ENCODE peak calls at places on chromosomes 7 and 10, in seven cellular contexts. D, X, J, P, T, A and Z are unnamed samples.

GRCh38 chr10:129912161-129912917 is 51.7 kb downstream of the EBF3 start:
- DNase-seq in D (no peak), X (no peak), J (no peak), P (no peak), T (no peak), A (no peak), Z (peak; percentile 84)

GRCh38 chr10:35352508-35352907 is 16.2 kb downstream of the CCNY start:
- DNase-seq in D (no peak), X (no peak), J (no peak), P (no peak), T (no peak), A (no peak), Z (no peak)

GRCh38 chr7:140898794-140899548 is 25.8 kb downstream of the BRAF start:
- DNase-seq in D (no peak), X (no peak), J (no peak), P (no peak), T (no peak), A (no peak), Z (no peak)

GRCh38 chr7:70736715-70737460 is 395.1 kb upstream of the GALNT17 start:
- DNase-seq in D (no peak), X (no peak), J (no peak), P (no peak), T (no peak), A (no peak), Z (peak; percentile 41)

GRCh38 chr10:61010863-61011262 is 66.9 kb upstream of the RHOBTB1 start:
- DNase-seq in D (no peak), X (no peak), J (no peak), P (no peak), T (no peak), A (no peak), Z (no peak)

GRCh38 chr7:104900525-104900924 is 113.5 kb upstream of the KMT2E start:
- DNase-seq in D (no peak), X (no peak), J (no peak), P (peak; percentile 3), T (no peak), A (peak; percentile 90), Z (no peak)

GRCh38 chr10:19689231-19689630 is 127.0 kb upstream of the PLXDC2 start:
- DNase-seq in D (no peak), X (no peak), J (no peak), P (no peak), T (no peak), A (no peak), Z (no peak)

GRCh38 chr10:58782876-58783859 is 270.5 kb downstream of the BICC1 start:
- DNase-seq in D (no peak), X (no peak), J (no peak), P (no peak), T (no peak), A (no peak), Z (no peak)

GRCh38 chr10:119469325-119469707 is 73.2 kb downstream of the RGS10 start:
- DNase-seq in D (no peak), X (no peak), J (no peak), P (no peak), T (no peak), A (no peak), Z (no peak)

GRCh38 chr7:2876031-2876862 is 32.1 kb upstream of the GNA12 start:
- DNase-seq in D (no peak), X (no peak), J (no peak), P (no peak), T (no peak), A (no peak), Z (peak; percentile 66)

GRCh38 chr10:80596391-80597257 is 58.9 kb downstream of the SH2D4B start:
- DNase-seq in D (no peak), X (peak; percentile 25), J (peak; percentile 57), P (peak; percentile 82), T (no peak), A (peak; percentile 42), Z (peak; percentile 58)

GRCh38 chr7:130309986-130310385 is 17.0 kb downstream of the CPA4 start:
- DNase-seq in D (no peak), X (no peak), J (no peak), P (no peak), T (peak; percentile 79), A (no peak), Z (no peak)

GRCh38 chr10:17782921-17783665 is 26.1 kb upstream of the MRC1 start:
- DNase-seq in D (no peak), X (no peak), J (no peak), P (no peak), T (no peak), A (no peak), Z (no peak)

GRCh38 chr10:1358860-1359598 is 302.8 kb downstream of the WDR37 start:
- DNase-seq in D (no peak), X (no peak), J (no peak), P (no peak), T (no peak), A (no peak), Z (no peak)

GRCh38 chr10:17805921-17806577 is 3.1 kb upstream of the MRC1 start:
- DNase-seq in D (no peak), X (no peak), J (peak; percentile 29), P (no peak), T (no peak), A (no peak), Z (no peak)

GRCh38 chr10:104247513-104248146 is 7.1 kb upstream of the GSTO1 start:
- DNase-seq in D (no peak), X (no peak), J (no peak), P (no peak), T (no peak), A (no peak), Z (no peak)
- H3K4me1 ChIP-seq in D (peaks cover 7% of the 10 kb centered on the region), X (no peaks in the 10 kb centered on the region), J (peaks cover 7% of the 10 kb centered on the region), P (peaks cover 7% of the 10 kb centered on the region), T (no peaks in the 10 kb centered on the region), A (peaks cover 49% of the 10 kb centered on the region), Z (no peaks in the 10 kb centered on the region)

GRCh38 chr10:21077681-21078080 is 180.6 kb upstream of the NEBL start:
- DNase-seq in D (no peak), X (no peak), J (no peak), P (no peak), T (no peak), A (no peak), Z (no peak)

GRCh38 chr10:21080246-21080645 is 183.1 kb upstream of the NEBL start:
- DNase-seq in D (no peak), X (no peak), J (no peak), P (no peak), T (no peak), A (no peak), Z (no peak)

GRCh38 chr10:21082206-21082605 is 185.1 kb upstream of the NEBL start:
- DNase-seq in D (no peak), X (no peak), J (no peak), P (no peak), T (no peak), A (no peak), Z (no peak)

GRCh38 chr10:21078410-21079329 is 181.6 kb upstream of the NEBL start:
- DNase-seq in D (peak; percentile 44), X (peak; percentile 41), J (peak; percentile 58), P (peak; percentile 34), T (no peak), A (peak; percentile 61), Z (peak; percentile 63)

DNA sequence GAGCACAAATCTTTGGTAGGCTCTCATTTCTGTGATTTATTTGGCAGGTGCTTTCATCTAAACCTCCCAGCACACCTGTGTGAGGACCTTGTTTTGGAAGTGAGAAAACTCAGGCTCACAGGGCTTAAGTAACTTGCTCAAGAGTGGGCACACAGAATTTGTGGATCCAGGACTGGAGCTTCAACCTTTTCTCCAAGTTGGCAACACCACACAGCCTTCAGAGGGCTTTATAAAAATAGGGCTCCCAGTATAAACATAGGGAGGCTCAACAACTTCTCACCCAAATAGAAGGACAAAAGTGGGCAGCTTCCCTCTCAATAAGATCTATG is 182.2 kb upstream of the NEBL start:
- DNase-seq in D (no peak), X (no peak), J (no peak), P (no peak), T (no peak), A (no peak), Z (no peak)
- TF ChIP-seq CTCF in D (no peak), X (no peak), J (no peak), P (no peak), T (no peak), A (no peak), Z (no peak)

DNA sequence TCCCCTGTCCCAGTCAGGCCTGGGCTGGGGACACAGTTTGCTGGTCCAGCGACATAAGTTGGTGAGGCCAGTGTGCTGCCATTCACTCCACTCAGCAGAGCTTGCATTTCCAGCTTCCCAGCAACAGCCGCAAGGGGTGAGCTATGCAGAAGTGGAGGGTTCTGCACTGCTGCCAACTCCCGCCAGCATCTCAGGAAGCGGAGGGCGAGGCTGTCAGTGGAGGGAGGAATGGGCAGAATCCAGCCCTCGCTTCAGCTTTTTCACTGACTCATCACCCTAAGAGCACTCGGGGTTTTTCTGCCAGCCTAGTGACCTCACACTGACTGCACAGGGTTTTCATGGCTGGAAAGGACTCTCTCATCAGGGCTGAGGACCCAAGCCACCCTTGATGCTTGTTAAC is 625.1 kb upstream of the MKI67 start:
- DNase-seq in D (no peak), X (no peak), J (no peak), P (no peak), T (no peak), A (no peak), Z (no peak)
- TF ChIP-seq SIN3A in D (no peak), X (no peak), J (no peak), P (no peak), T (no peak), A (no peak), Z (no peak)

DNA sequence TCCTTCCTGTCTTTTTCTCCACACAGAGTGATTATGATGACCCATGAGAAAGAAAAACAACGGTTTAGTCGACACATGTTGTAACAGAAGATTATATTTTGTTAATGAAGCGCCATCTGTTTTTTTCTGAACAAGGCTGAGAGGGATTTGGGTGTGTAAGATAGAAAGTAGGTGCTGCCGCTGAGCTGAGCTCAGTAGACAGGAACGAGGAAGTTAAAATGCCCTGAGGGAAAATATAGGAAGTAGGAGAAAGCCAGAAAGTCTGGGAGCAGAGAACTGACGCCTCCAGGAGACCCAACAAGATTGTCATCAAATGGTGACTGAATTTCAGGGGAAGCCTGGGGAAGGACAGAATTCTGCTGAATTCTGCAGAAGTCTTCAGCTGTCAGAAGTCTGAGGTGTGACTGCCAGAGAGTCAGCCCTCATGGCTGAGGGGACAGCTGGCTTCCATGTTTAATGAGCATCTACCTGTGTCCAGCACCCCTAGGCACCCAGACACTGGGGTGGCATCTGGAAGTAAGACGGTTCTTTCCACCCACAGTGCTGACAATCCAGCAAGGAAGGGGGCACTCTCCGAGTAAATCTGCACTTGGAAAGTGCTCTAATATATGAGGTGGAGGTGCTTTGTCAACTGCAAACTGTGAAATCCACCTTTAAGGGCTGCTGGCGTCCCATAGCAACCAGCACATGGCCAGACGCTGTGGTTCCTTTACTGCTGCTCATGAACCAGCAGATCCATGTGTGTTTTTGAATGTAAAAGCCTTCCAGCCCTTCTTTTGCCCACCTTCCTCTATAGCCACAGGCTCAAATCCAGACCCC is 12.5 kb upstream of the TSPAN15 start:
- DNase-seq in D (no peak), X (no peak), J (peak; percentile 42), P (no peak), T (no peak), A (no peak), Z (peak; percentile 42)
- H3K4me1 ChIP-seq in D (no peaks in the 10 kb centered on the region), X (peaks cover 34% of the 10 kb centered on the region), J (peaks cover 28% of the 10 kb centered on the region), P (no peaks in the 10 kb centered on the region), T (no peaks in the 10 kb centered on the region), A (peaks cover 24% of the 10 kb centered on the region), Z (peaks cover 9% of the 10 kb centered on the region)

DNA sequence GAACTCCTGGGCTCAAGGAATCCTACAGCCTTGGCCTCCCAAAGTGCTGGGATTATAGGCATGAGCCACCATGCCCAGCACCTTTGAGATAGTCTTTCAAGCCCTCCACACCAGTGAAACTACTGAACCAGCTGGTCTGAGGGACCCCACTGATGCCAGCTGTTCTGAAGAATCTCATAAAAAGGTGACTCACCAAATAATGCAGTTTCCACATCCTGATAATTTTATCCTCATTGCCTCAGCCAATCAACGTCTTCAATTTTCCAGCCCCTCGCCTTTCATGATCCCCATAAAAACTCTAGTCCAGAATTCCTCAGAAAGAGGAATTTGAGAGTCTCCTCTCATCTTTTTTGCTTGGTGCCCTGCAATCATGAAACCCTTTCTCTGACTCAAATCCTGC is 1691.6 kb upstream of the LRRTM3 start:
- DNase-seq in D (no peak), X (no peak), J (no peak), P (no peak), T (no peak), A (no peak), Z (no peak)
- TF ChIP-seq CTCF in D (no peak), X (no peak), J (no peak), P (no peak), T (no peak), A (no peak), Z (no peak)